ENCODE peak calls at places on chromosome 2, in nine cellular contexts. N is GM10248; P is A172; R is activated CD4-positive, alpha-beta T cell treated with anti-CD3 and anti-CD28 coated beads, Interleukin-2, amount 10 ng/mL, durations not matched to agents 7 days and 5 days; G is heart left ventricle; Q is NCI-H1417; W is NCI-H1092 treated with DMSO at 0.1 percent for 48 hours; K is NB4; M is amniotic epithelial cell. D is an unnamed sample.
A peak's percentile ranks its signal among the peaks of the same experiment; 100 is the strongest.

GRCh38 chr2:190637331-190637734 is 11.6 kb upstream of the NAB1 start:
- DNase-seq in N (no peak), P (peak; percentile 23), R (no peak), G (no peak), Q (no peak), W (no peak), K (peak; percentile 25), M (peak; percentile 98), D (no peak)

GRCh38 chr2:224046752-224047151 is 7.7 kb upstream of the SERPINE2 start:
- DNase-seq in N (no peak), P (no peak), R (no peak), G (no peak), Q (no peak), W (no peak), K (no peak), M (no peak), D (no peak)

GRCh38 chr2:76998713-76999112 is 523.5 kb downstream of the LRRTM4 start:
- DNase-seq in N (no peak), P (peak; percentile 83), R (no peak), G (no peak), Q (no peak), W (no peak), K (peak; percentile 4), M (peak; percentile 89), D (no peak)

GRCh38 chr2:69797836-69798465 is 31.5 kb upstream of the GMCL1 start:
- DNase-seq in N (no peak), P (peak; percentile 76), R (no peak), G (no peak), Q (no peak), W (no peak), K (no peak), M (peak; percentile 82), D (no peak)

GRCh38 chr2:226031078-226031937 is 631.8 kb downstream of the NYAP2 start:
- DNase-seq in N (peak; percentile 16), P (peak; percentile 47), R (no peak), G (peak; percentile 78), Q (no peak), W (peak; percentile 28), K (peak; percentile 93), M (peak; percentile 64), D (no peak)

GRCh38 chr2:46831869-46832265 is 83.7 kb downstream of the MCFD2 start:
- DNase-seq in N (no peak), P (no peak), R (no peak), G (no peak), Q (no peak), W (no peak), K (no peak), M (no peak), D (no peak)

GRCh38 chr2:48120759-48121242 is 214.5 kb upstream of the FBXO11 start:
- DNase-seq in N (no peak), P (no peak), R (no peak), G (no peak), Q (no peak), W (no peak), K (peak; percentile 95), M (peak; percentile 77), D (no peak)

GRCh38 chr2:9405636-9406035 is 17.7 kb downstream of the ITGB1BP1 start:
- DNase-seq in N (no peak), P (no peak), R (no peak), G (no peak), Q (no peak), W (no peak), K (no peak), M (peak; percentile 54), D (no peak)

GRCh38 chr2:224555823-224556366 is 29.3 kb downstream of the CUL3 start:
- DNase-seq in N (no peak), P (no peak), R (no peak), G (no peak), Q (no peak), W (no peak), K (no peak), M (no peak), D (no peak)